ENCODE peak calls at places on chromosomes 5 and 9, in eight cellular contexts. B is left ventricle myocardium inferior, Z is choroid plexus epithelial cell, K is nephron progenitor cell, G is cardiac fibroblast, X is dorsolateral prefrontal cortex, W is progenitor cell of endocrine pancreas, S is endothelial cell of umbilical vein. H is an unnamed sample.

GRCh38 chr9:16202913-16203734 is 650.3 kb downstream of the CCDC171 start:
- DNase-seq in B (no peak), Z (peak; percentile 91), K (no peak), G (peak; percentile 77), X (no peak), W (no peak), S (peak; percentile 19), H (peak; percentile 86)

GRCh38 chr9:128107260-128107970 is 20.1 kb downstream of the PTGES2 start:
- DNase-seq in B (peak; percentile 13), Z (no peak), K (no peak), G (no peak), X (no peak), W (no peak), S (no peak), H (no peak)

GRCh38 chr9:121156263-121156731 is 45.4 kb downstream of the RAB14 start:
- DNase-seq in B (no peak), Z (peak; percentile 83), K (no peak), G (peak; percentile 78), X (no peak), W (no peak), S (peak; percentile 45), H (peak; percentile 74)

GRCh38 chr9:130286072-130286770 is 20.7 kb downstream of the HMCN2 start:
- DNase-seq in B (no peak), Z (no peak), K (no peak), G (no peak), X (no peak), W (no peak), S (no peak), H (no peak)

GRCh38 chr9:16985559-16986348 is 115.3 kb upstream of the BNC2 start:
- DNase-seq in B (no peak), Z (peak; percentile 63), K (no peak), G (peak; percentile 89), X (no peak), W (no peak), S (peak; percentile 48), H (peak; percentile 53)

GRCh38 chr9:124716795-124717194 is 54.3 kb downstream of the NR6A1 start:
- DNase-seq in B (no peak), Z (no peak), K (no peak), G (peak; percentile 43), X (no peak), W (no peak), S (no peak), H (no peak)

GRCh38 chr9:113580041-113580953 is 116.8 kb downstream of the RGS3 start:
- DNase-seq in B (peak; percentile 80), Z (peak; percentile 55), K (no peak), G (peak; percentile 59), X (no peak), W (no peak), S (peak; percentile 70), H (peak; percentile 58)

GRCh38 chr9:27505744-27506161 is 18.3 kb upstream of the IFNK start:
- DNase-seq in B (no peak), Z (no peak), K (no peak), G (no peak), X (no peak), W (no peak), S (no peak), H (no peak)

GRCh38 chr9:133067813-133068212 is 6.0 kb downstream of the CEL start:
- DNase-seq in B (no peak), Z (no peak), K (no peak), G (no peak), X (no peak), W (no peak), S (no peak), H (no peak)

GRCh38 chr5:65108786-65109743 is 340.3 kb downstream of the CWC27 start:
- DNase-seq in B (no peak), Z (peak; percentile 12), K (no peak), G (peak; percentile 76), X (no peak), W (no peak), S (no peak), H (no peak)

GRCh38 chr9:86405926-86406325 is 51.7 kb upstream of the TUT7 start:
- DNase-seq in B (no peak), Z (peak; percentile 95), K (no peak), G (peak; percentile 95), X (no peak), W (no peak), S (no peak), H (peak; percentile 90)

GRCh38 chr9:31848505-31849285 is 535.7 kb upstream of the ACO1 start:
- DNase-seq in B (no peak), Z (no peak), K (no peak), G (no peak), X (no peak), W (no peak), S (no peak), H (no peak)

GRCh38 chr5:103526164-103526915 is 36.2 kb downstream of the NUDT12 start:
- DNase-seq in B (no peak), Z (peak; percentile 66), K (no peak), G (peak; percentile 86), X (no peak), W (no peak), S (no peak), H (peak; percentile 81)

GRCh38 chr9:15578719-15579118 is 25.9 kb downstream of the CCDC171 start:
- DNase-seq in B (no peak), Z (no peak), K (no peak), G (no peak), X (no peak), W (no peak), S (peak; percentile 36), H (peak; percentile 64)

GRCh38 chr5:10695055-10695649 is 65.9 kb downstream of the DAP start:
- DNase-seq in B (peak; percentile 76), Z (peak; percentile 80), K (peak; percentile 69), G (peak; percentile 78), X (peak; percentile 85), W (peak; percentile 34), S (peak; percentile 72), H (peak; percentile 75)

GRCh38 chr9:134208310-134208841 is 44.0 kb upstream of the RNU6ATAC start:
- DNase-seq in B (peak; percentile 88), Z (peak; percentile 63), K (no peak), G (peak; percentile 36), X (peak; percentile 67), W (no peak), S (no peak), H (peak; percentile 34)

GRCh38 chr9:134210511-134210907 is 46.1 kb upstream of the RNU6ATAC start:
- DNase-seq in B (no peak), Z (no peak), K (no peak), G (no peak), X (no peak), W (no peak), S (no peak), H (no peak)

GRCh38 chr9:134210908-134211810 is 46.8 kb upstream of the RNU6ATAC start:
- DNase-seq in B (peak; percentile 37), Z (no peak), K (no peak), G (no peak), X (peak; percentile 73), W (no peak), S (no peak), H (no peak)

GRCh38 chr9:134208981-134209725 is 44.8 kb upstream of the RNU6ATAC start:
- DNase-seq in B (no peak), Z (no peak), K (no peak), G (no peak), X (no peak), W (no peak), S (no peak), H (no peak)

DNA sequence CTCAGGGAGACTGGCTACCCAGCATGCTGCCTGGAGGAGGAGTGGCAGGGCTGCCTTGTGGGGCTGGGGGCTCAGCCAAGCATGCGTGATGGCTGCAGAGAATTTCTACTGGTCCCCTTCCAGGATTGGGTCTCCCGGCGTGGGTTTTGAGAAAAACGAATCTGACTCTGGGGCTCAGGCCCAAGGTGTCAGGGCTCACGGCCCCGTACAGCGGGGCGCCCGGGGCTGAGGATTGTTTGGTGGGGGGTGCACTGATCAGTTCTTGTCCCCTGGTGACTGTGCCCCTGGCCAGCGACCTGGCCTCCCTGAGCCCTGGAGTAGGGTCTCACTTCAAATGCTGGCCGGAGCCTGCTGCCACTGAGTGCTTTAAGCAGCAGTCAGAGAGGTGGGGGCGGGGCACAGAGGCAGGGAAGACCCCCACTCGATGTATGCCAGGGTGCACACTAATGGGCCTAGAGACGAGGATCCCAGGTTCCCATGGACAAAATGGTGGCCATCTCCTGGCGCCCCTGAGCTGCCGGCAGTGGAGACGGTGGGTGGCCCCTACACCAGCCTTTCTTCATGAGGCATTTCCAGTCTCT is 45.5 kb upstream of the RNU6ATAC start:
- DNase-seq in B (no peak), Z (no peak), K (no peak), G (no peak), X (no peak), W (no peak), S (no peak), H (no peak)
- TF ChIP-seq CTCF in B (no peak), Z (no peak), K (no peak), G (no peak), X (no peak), W (no peak), S (no peak), H (no peak)

GRCh38 chr9:1726993-1727759 is 288.0 kb upstream of the SMARCA2 start:
- DNase-seq in B (no peak), Z (no peak), K (no peak), G (no peak), X (no peak), W (no peak), S (no peak), H (no peak)
- TF ChIP-seq CTCF in B (no peak), Z (no peak), K (peak; percentile 9), G (no peak), X (no peak), W (peak; percentile 42), S (no peak), H (no peak)

DNA sequence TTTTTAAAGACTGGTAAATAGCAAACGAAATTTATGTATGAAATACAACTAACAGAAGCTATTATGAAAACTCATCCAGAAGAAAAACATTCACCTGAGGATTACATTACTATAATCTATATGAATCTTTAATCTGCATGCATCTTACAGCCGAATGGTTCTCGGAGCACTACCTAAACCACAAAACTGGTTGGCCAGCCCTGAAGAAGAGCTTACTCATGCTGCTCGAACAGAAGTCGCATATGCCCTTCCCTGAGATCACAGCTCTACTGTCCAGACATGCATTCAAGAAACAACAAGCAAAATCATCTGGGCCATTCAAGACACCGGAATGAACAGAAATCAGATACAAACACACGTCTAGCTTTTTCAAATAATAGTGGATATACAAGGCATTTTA is 931.0 kb upstream of the DMAC1 start:
- DNase-seq in B (no peak), Z (no peak), K (no peak), G (no peak), X (peak; percentile 34), W (no peak), S (no peak), H (no peak)
- TF ChIP-seq CTCF in B (no peak), Z (no peak), K (no peak), G (no peak), X (no peak), W (no peak), S (no peak), H (no peak)

GRCh38 chr5:154422298-154422697 is 23.5 kb upstream of the SAP30L start:
- DNase-seq in B (no peak), Z (no peak), K (no peak), G (no peak), X (no peak), W (no peak), S (no peak), H (no peak)

GRCh38 chr5:154418344-154418820 is 27.4 kb upstream of the SAP30L start:
- DNase-seq in B (no peak), Z (no peak), K (no peak), G (no peak), X (no peak), W (no peak), S (no peak), H (no peak)

GRCh38 chr5:154419236-154419635 is 26.6 kb upstream of the SAP30L start:
- DNase-seq in B (no peak), Z (no peak), K (no peak), G (no peak), X (no peak), W (no peak), S (no peak), H (no peak)

GRCh38 chr5:154421868-154422267 is 23.9 kb upstream of the SAP30L start:
- DNase-seq in B (no peak), Z (peak; percentile 22), K (no peak), G (peak; percentile 39), X (no peak), W (no peak), S (peak; percentile 33), H (peak; percentile 33)
- TF ChIP-seq CTCF in B (peak; percentile 52), Z (peak; percentile 67), K (peak; percentile 29), G (peak; percentile 53), X (peak; percentile 48), W (peak; percentile 38), S (peak; percentile 62), H (peak; percentile 54)

H was measured in fibroblast of pulmonary artery.